ENCODE peak calls at places on chromosomes 5 and 9, in eight cellular contexts. M is fibroblast of lung, T is lung, C is adipocyte, K is Karpas-422, L is IMR-90, N is AG10803, S is neural progenitor cell. I is an unnamed sample.

GRCh38 chr5:143431789-143432188 is 28.3 kb upstream of the NR3C1 start:
- DNase-seq in M (no peak), T (no peak), C (no peak), K (peak; percentile 69), L (no peak), N (no peak), S (no peak), I (no peak)

GRCh38 chr9:110126457-110126856 is 81.5 kb downstream of the C9orf152 start:
- DNase-seq in M (no peak), T (no peak), C (no peak), K (no peak), L (no peak), N (no peak), S (no peak), I (no peak)

GRCh38 chr5:180283026-180283615 is 8.8 kb downstream of the MAPK9 start:
- DNase-seq in M (peak; percentile 68), T (no peak), C (no peak), K (no peak), L (peak; percentile 28), N (no peak), S (no peak), I (no peak)

GRCh38 chr9:129247285-129248153 is 69.5 kb upstream of the IER5L start:
- DNase-seq in M (no peak), T (no peak), C (no peak), K (no peak), L (no peak), N (no peak), S (no peak), I (no peak)

GRCh38 chr5:66717455-66718373 is 121.5 kb downstream of the MAST4 start:
- DNase-seq in M (no peak), T (no peak), C (no peak), K (no peak), L (no peak), N (no peak), S (no peak), I (no peak)

GRCh38 chr5:10157085-10157669 is 92.5 kb downstream of the ATPSCKMT start:
- DNase-seq in M (no peak), T (no peak), C (no peak), K (no peak), L (no peak), N (no peak), S (peak; percentile 59), I (no peak)

GRCh38 chr9:37325778-37326177 is 96.7 kb upstream of the GRHPR start:
- DNase-seq in M (no peak), T (no peak), C (no peak), K (peak; percentile 61), L (peak; percentile 7), N (peak; percentile 23), S (no peak), I (no peak)

GRCh38 chr5:473344-474192 is 30.6 kb downstream of the EXOC3 start:
- DNase-seq in M (peak; percentile 47), T (peak; percentile 40), C (peak; percentile 65), K (peak; percentile 90), L (peak; percentile 34), N (peak; percentile 25), S (peak; percentile 51), I (peak; percentile 71)

GRCh38 chr9:110650991-110651411 is 17.6 kb upstream of the MUSK start:
- DNase-seq in M (peak; percentile 94), T (no peak), C (peak; percentile 97), K (no peak), L (peak; percentile 99), N (peak; percentile 97), S (no peak), I (no peak)

GRCh38 chr9:94086468-94086867 is 2.2 kb downstream of the PTPDC1 start:
- DNase-seq in M (peak; percentile 78), T (no peak), C (peak; percentile 42), K (no peak), L (peak; percentile 72), N (peak; percentile 61), S (no peak), I (no peak)

GRCh38 chr5:54884195-54884536 is 101.2 kb downstream of the ESM1 start:
- DNase-seq in M (no peak), T (no peak), C (no peak), K (no peak), L (no peak), N (no peak), S (no peak), I (no peak)

GRCh38 chr5:54883374-54884194 is 101.8 kb downstream of the ESM1 start:
- DNase-seq in M (peak; percentile 74), T (peak; percentile 41), C (peak; percentile 72), K (no peak), L (peak; percentile 54), N (peak; percentile 52), S (peak; percentile 74), I (no peak)

GRCh38 chr5:54881286-54882005 is 103.9 kb downstream of the ESM1 start:
- DNase-seq in M (peak; percentile 20), T (no peak), C (no peak), K (no peak), L (no peak), N (no peak), S (no peak), I (no peak)

GRCh38 chr5:54882101-54882500 is 103.3 kb downstream of the ESM1 start:
- DNase-seq in M (no peak), T (no peak), C (no peak), K (no peak), L (no peak), N (no peak), S (no peak), I (no peak)

DNA sequence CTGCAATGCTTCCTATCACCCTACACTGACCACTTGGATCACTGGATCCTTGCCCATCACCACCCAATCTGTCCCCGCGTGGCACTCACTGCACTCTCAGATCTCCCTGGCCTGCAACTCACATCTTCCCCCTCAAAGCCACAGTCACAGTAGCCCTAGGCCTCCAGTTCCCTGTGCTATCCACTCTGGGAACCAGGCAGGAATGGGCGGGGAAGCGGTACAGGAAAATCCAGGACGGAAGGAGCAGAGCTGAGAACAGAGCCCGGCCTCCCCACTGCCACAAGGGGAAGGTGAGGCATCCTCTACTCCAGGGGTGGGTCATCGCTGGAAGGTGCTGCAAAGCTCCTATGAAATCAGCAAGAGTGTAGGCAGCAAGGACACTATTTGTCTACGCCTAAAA is 102.6 kb downstream of the ESM1 start:
- DNase-seq in M (no peak), T (no peak), C (no peak), K (no peak), L (no peak), N (no peak), S (no peak), I (no peak)
- H3K4me3 ChIP-seq in M (no peak overlapping the region), T (no peak overlapping the region), C (peak overlapping the region; percentile 77), K (no peak overlapping the region), L (no peak overlapping the region), N (no peak overlapping the region), S (no peak overlapping the region), I (no peak overlapping the region)

DNA sequence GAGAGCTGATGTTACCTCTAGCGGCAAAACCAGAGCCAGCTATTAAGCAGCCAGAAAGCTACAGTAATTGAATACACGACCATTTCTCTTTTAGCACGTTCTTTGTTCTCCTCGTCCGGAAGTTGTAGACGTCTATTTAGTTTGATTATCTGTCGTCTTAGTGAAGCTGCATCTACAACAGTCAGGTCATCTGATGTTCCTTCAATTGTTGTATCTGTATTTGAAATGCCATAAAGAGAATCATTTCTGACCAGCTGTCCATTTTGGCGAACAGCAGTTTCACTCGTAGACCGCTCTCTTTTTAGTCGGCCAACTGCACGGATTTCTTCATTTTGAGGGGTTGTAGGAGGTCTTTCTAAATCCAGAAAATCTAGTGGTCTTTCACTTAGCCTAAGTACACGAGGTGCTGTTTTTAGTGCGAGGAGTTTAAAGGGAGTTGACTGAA is 12.6 kb downstream of the PDE6A start:
- DNase-seq in M (no peak), T (no peak), C (no peak), K (no peak), L (no peak), N (no peak), S (no peak), I (no peak)
- H3K4me3 ChIP-seq in M (peak overlapping the region; percentile 45), T (no peak overlapping the region), C (no peak overlapping the region), K (no peak overlapping the region), L (no peak overlapping the region), N (no peak overlapping the region), S (no peak overlapping the region), I (no peak overlapping the region)

GRCh38 chr5:121967187-121967586 is 5.4 kb downstream of the SRFBP1 start:
- DNase-seq in M (peak; percentile 36), T (no peak), C (peak; percentile 73), K (no peak), L (peak; percentile 66), N (peak; percentile 55), S (no peak), I (no peak)

GRCh38 chr5:121962347-121962670 is 534 bp downstream of the SRFBP1 start:
- DNase-seq in M (no peak), T (no peak), C (peak; percentile 45), K (peak; percentile 68), L (no peak), N (no peak), S (no peak), I (peak; percentile 7)

GRCh38 chr5:121963409-121963808 is 1.6 kb downstream of the SRFBP1 start:
- DNase-seq in M (no peak), T (no peak), C (no peak), K (no peak), L (no peak), N (no peak), S (no peak), I (no peak)

GRCh38 chr5:121962943-121963342 is 1.2 kb downstream of the SRFBP1 start:
- DNase-seq in M (no peak), T (no peak), C (peak; percentile 21), K (no peak), L (peak; percentile 15), N (no peak), S (no peak), I (no peak)
- H3K4me3 ChIP-seq in M (peak overlapping the region; percentile 90), T (peak overlapping the region; percentile 21), C (peak overlapping the region; percentile 97), K (peak overlapping the region; percentile 96), L (peak overlapping the region; percentile 77), N (peak overlapping the region; percentile 96), S (peak overlapping the region; percentile 81), I (peak overlapping the region; percentile 63)

GRCh38 chr9:121268598-121269029 is 652 bp downstream of the GSN start:
- DNase-seq in M (peak; percentile 17), T (no peak), C (no peak), K (peak; percentile 65), L (no peak), N (no peak), S (no peak), I (no peak)

GRCh38 chr9:121267689-121268597 is at the start of gene GSN:
- DNase-seq in M (peak; percentile 63), T (peak; percentile 81), C (peak; percentile 92), K (peak; percentile 89), L (peak; percentile 50), N (peak; percentile 66), S (peak; percentile 88), I (peak; percentile 33)

GRCh38 chr9:121271368-121272351 is 3.7 kb downstream of the GSN start:
- DNase-seq in M (peak; percentile 92), T (peak; percentile 55), C (peak; percentile 83), K (no peak), L (peak; percentile 87), N (peak; percentile 94), S (no peak), I (no peak)

GRCh38 chr9:121269030-121269887 is 1.3 kb downstream of the GSN start:
- DNase-seq in M (peak; percentile 29), T (no peak), C (peak; percentile 70), K (no peak), L (no peak), N (peak; percentile 45), S (peak; percentile 72), I (no peak)

DNA sequence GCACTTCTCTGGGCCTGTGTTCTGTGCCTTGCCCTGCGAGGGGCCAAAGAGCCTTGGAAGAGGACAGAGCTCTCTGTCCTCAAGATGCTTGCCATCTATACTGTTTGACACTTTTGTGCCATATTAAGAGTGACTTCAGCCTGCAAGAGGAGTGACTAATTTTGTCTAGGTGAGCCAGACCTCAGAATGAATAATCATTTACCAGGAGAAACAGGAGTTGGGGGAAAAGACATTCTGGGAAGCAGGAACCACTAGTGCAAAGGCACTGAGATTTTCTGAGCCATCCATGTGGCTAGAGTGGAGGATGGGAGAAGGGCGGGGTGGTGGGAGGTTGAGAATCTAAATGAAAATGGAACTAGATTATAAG is 1.9 kb downstream of the GSN start:
- DNase-seq in M (peak; percentile 43), T (no peak), C (no peak), K (no peak), L (no peak), N (no peak), S (no peak), I (no peak)
- H3K4me3 ChIP-seq in M (peak overlapping the region; percentile 98), T (no peak overlapping the region), C (peak overlapping the region; percentile 93), K (no peak overlapping the region), L (peak overlapping the region; percentile 91), N (peak overlapping the region; percentile 94), S (peak overlapping the region; percentile 85), I (no peak overlapping the region)